ENCODE peak calls at places on chromosomes 5 and 9, in seven cellular contexts. F, T, R, O, X, G and J are unnamed samples.

GRCh38 chr9:99398241-99398640 is 176.2 kb downstream of the SEC61B start:
- DNase-seq in X (no peak), G (no peak), F (peak; percentile 21), T (no peak), O (peak; percentile 52), R (no peak), J (no peak)

GRCh38 chr5:151620463-151620844 is 29.3 kb upstream of the FAT2 start:
- DNase-seq in G (no peak), R (no peak), X (no peak), O (no peak), T (no peak), F (no peak), J (no peak)

GRCh38 chr5:77424921-77425320 is 67.2 kb downstream of the WDR41 start:
- DNase-seq in O (no peak), G (no peak), T (no peak), F (no peak), R (no peak), X (no peak), J (no peak)

GRCh38 chr9:112065781-112066606 is 109.1 kb downstream of the SUSD1 start:
- DNase-seq in O (peak; percentile 97), G (peak; percentile 59), R (no peak), F (peak; percentile 89), X (peak; percentile 59), T (no peak), J (no peak)

GRCh38 chr5:2894347-2895135 is 143.1 kb upstream of the IRX2 start:
- DNase-seq in G (no peak), X (no peak), O (no peak), R (no peak), F (no peak), T (no peak), J (no peak)

GRCh38 chr5:7856855-7857254 is 5.9 kb upstream of the CFAP90 start:
- DNase-seq in O (peak; percentile 42), F (peak; percentile 51), G (peak; percentile 29), T (no peak), X (peak; percentile 50), R (no peak), J (no peak)

GRCh38 chr5:15691536-15691935 is 191.6 kb downstream of the FBXL7 start:
- DNase-seq in F (peak; percentile 53), T (no peak), X (peak; percentile 33), R (peak; percentile 69), G (no peak), O (no peak), J (no peak)

GRCh38 chr5:143245929-143246561 is 157.4 kb downstream of the NR3C1 start:
- DNase-seq in O (peak; percentile 98), T (no peak), G (no peak), R (peak; percentile 82), F (peak; percentile 95), X (peak; percentile 82), J (no peak)

GRCh38 chr5:3356016-3356415 is 239.6 kb upstream of the IRX1 start:
- DNase-seq in O (no peak), R (no peak), G (no peak), T (no peak), F (no peak), X (no peak), J (no peak)

GRCh38 chr9:4982720-4983482 is 2.2 kb upstream of the JAK2 start:
- DNase-seq in O (no peak), F (no peak), T (no peak), G (no peak), R (no peak), X (no peak), J (no peak)

GRCh38 chr5:148224131-148224742 is 14.1 kb upstream of the MARCOL start:
- DNase-seq in R (peak; percentile 19), F (peak; percentile 20), X (peak; percentile 36), T (no peak), O (peak; percentile 12), G (no peak), J (no peak)

GRCh38 chr9:94787268-94787667 is 60.8 kb downstream of the AOPEP start:
- DNase-seq in X (no peak), O (no peak), R (no peak), G (no peak), F (no peak), T (no peak), J (no peak)

GRCh38 chr5:40240111-40240510 is 439.6 kb upstream of the PTGER4 start:
- DNase-seq in T (no peak), G (no peak), O (no peak), F (peak; percentile 92), R (no peak), X (no peak), J (no peak)

GRCh38 chr5:111826064-111826463 is 69.1 kb upstream of the NREP start:
- DNase-seq in R (no peak), O (no peak), F (no peak), X (no peak), T (no peak), G (no peak), J (no peak)

GRCh38 chr9:134049772-134050588 is 17.8 kb downstream of the BRD3 start:
- DNase-seq in O (no peak), T (no peak), F (no peak), G (no peak), R (no peak), X (no peak), J (no peak)

GRCh38 chr9:127149010-127149409 is 26.6 kb upstream of the ANGPTL2 start:
- DNase-seq in O (no peak), F (no peak), G (no peak), X (no peak), R (no peak), T (no peak), J (no peak)

GRCh38 chr5:150672237-150672883 is 11.3 kb downstream of the MYOZ3 start:
- DNase-seq in O (peak; percentile 50), T (no peak), F (peak; percentile 11), R (no peak), G (peak; percentile 31), X (no peak), J (no peak)

GRCh38 chr5:96114736-96115466 is 153.2 kb upstream of the ELL2 start:
- DNase-seq in R (no peak), G (no peak), X (peak; percentile 36), O (peak; percentile 24), F (peak; percentile 80), T (no peak), J (no peak)

GRCh38 chr5:51404256-51404655 is 21.0 kb downstream of the ISL1 start:
- DNase-seq in G (no peak), R (no peak), T (no peak), O (no peak), F (no peak), X (no peak), J (no peak)

GRCh38 chr5:168851902-168852321 is 272.7 kb upstream of the PANK3 start:
- DNase-seq in R (peak; percentile 69), X (peak; percentile 63), F (peak; percentile 67), G (no peak), T (no peak), O (peak; percentile 75), J (no peak)

GRCh38 chr5:26625099-26625498 is 413.3 kb downstream of the CDH9 start:
- DNase-seq in R (no peak), F (no peak), G (no peak), X (no peak), T (no peak), O (no peak), J (no peak)

GRCh38 chr5:175254155-175254554 is 189.8 kb downstream of the DRD1 start:
- DNase-seq in R (no peak), G (no peak), F (peak; percentile 11), T (no peak), O (peak; percentile 22), X (peak; percentile 28), J (no peak)

GRCh38 chr5:43429016-43429415 is 16.8 kb upstream of the CCL28 start:
- DNase-seq in R (no peak), F (no peak), X (no peak), O (no peak), G (no peak), T (no peak), J (no peak)

GRCh38 chr5:122112063-122112462 is 17.3 kb upstream of the ZNF474 start:
- DNase-seq in O (no peak), F (no peak), G (no peak), R (no peak), X (no peak), T (no peak), J (no peak)

GRCh38 chr9:35829764-35830096 is 702 bp downstream of the TMEM8B start:
- DNase-seq in F (peak; percentile 10), O (no peak), X (no peak), T (no peak), R (no peak), G (no peak), J (no peak)

GRCh38 chr5:180047667-180048066 is 23.9 kb downstream of the RNF130 start:
- DNase-seq in R (no peak), O (no peak), T (no peak), F (peak; percentile 62), G (peak; percentile 72), X (peak; percentile 30), J (no peak)

GRCh38 chr5:149584106-149584505 is 2.8 kb downstream of the ARHGEF37 start:
- DNase-seq in O (no peak), X (no peak), F (no peak), R (no peak), G (no peak), T (no peak), J (no peak)

GRCh38 chr9:134593286-134593685 is 48.3 kb upstream of the COL5A1 start:
- DNase-seq in G (no peak), O (no peak), F (no peak), T (no peak), R (no peak), X (no peak), J (no peak)

GRCh38 chr5:156186760-156187159 is 140.2 kb upstream of the SGCD start:
- DNase-seq in F (peak; percentile 78), R (no peak), O (no peak), X (no peak), T (no peak), G (no peak), J (no peak)

GRCh38 chr5:132750471-132751230 is 3.4 kb downstream of the CCNI2 start:
- DNase-seq in R (no peak), G (no peak), O (no peak), X (no peak), F (no peak), T (no peak), J (no peak)

GRCh38 chr5:102681403-102681983 is 73.6 kb upstream of the PAM start:
- DNase-seq in F (peak; percentile 82), T (peak; percentile 16), O (peak; percentile 75), R (peak; percentile 66), G (peak; percentile 75), X (peak; percentile 72), J (peak; percentile 30)

GRCh38 chr5:16539169-16539666 is 73.6 kb upstream of the ZNF622 start:
- DNase-seq in G (peak; percentile 58), R (peak; percentile 93), O (peak; percentile 74), F (peak; percentile 95), X (peak; percentile 63), T (no peak), J (no peak)